ENCODE peak calls at places on chromosomes 5 and 9, in four cellular contexts. U is WTC11, P is K562, A is HepG2. B is an unnamed sample.

GRCh38 chr9:78714591-78714990 is 417.7 kb downstream of the PSAT1 start:
- DNase-seq in U (no peak), A (no peak), P (no peak), B (no peak)

GRCh38 chr5:32961066-32961429 is 249.9 kb downstream of the NPR3 start:
- DNase-seq in U (no peak), A (no peak), P (no peak), B (no peak)

GRCh38 chr9:134619456-134619982 is 22.1 kb upstream of the COL5A1 start:
- DNase-seq in P (no peak), A (no peak), U (no peak), B (no peak)

GRCh38 chr5:76690027-76690679 is 25.8 kb upstream of the F2R start:
- DNase-seq in U (no peak), A (no peak), P (no peak), B (no peak)

GRCh38 chr5:73797142-73797530 is 171.1 kb downstream of the ARHGEF28 start:
- DNase-seq in U (no peak), P (no peak), A (no peak), B (no peak)

GRCh38 chr9:118336167-118336951 is 632.2 kb downstream of the TLR4 start:
- DNase-seq in U (no peak), P (no peak), A (no peak), B (no peak)

GRCh38 chr5:31614147-31615030 is 24.5 kb upstream of the PDZD2 start:
- DNase-seq in U (no peak), P (no peak), A (no peak), B (no peak)

GRCh38 chr5:83077662-83078261 is 415 bp downstream of the XRCC4 start:
- DNase-seq in A (peak; percentile 64), U (peak; percentile 17), P (peak; percentile 32), B (peak; percentile 15)

GRCh38 chr5:121503111-121503840 is 348.4 kb upstream of the FTMT start:
- DNase-seq in U (peak; percentile 55), A (peak; percentile 13), P (no peak), B (peak; percentile 34)

GRCh38 chr5:124402144-124402581 is 344.3 kb downstream of the ZNF608 start:
- DNase-seq in P (no peak), A (no peak), U (no peak), B (no peak)
- TF ChIP-seq ELF4 in P (no peak), A (no peak), U (no peak), B (no peak)

GRCh38 chr5:150490754-150491153 is 17.2 kb upstream of the NDST1 start:
- DNase-seq in A (no peak), U (no peak), P (no peak), B (no peak)

GRCh38 chr5:150491876-150492275 is 16.1 kb upstream of the NDST1 start:
- DNase-seq in P (no peak), U (no peak), A (no peak), B (no peak)

GRCh38 chr5:150489358-150490295 is 18.3 kb upstream of the NDST1 start:
- DNase-seq in U (no peak), P (no peak), A (no peak), B (no peak)

GRCh38 chr5:150490296-150490669 is 17.6 kb upstream of the NDST1 start:
- DNase-seq in U (no peak), A (no peak), P (no peak), B (no peak)

GRCh38 chr5:150492621-150493020 is 15.3 kb upstream of the NDST1 start:
- DNase-seq in A (no peak), P (no peak), U (no peak), B (no peak)
- TF ChIP-seq ELF4 in A (no peak), P (no peak), U (no peak), B (no peak)

DNA sequence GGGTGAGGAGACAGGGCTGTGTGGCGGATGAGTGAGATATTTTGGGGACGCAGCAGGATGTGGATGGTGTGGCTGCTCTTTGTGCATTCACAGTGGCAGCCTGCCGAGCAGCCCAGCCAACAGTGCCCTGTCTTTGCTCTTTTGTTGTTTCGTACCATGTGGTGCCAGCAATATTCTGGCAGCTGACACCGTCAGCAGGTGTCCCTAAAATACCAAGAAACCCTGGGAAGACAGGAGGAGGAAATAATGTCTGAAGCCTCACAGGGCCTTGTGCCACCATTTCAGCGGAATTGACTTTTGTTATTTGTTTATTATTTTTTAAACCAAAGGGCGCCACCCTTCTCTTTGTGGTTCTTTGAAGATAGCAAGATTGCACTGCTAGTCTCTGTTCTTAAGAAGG is 141.4 kb downstream of the CCDC192 start:
- DNase-seq in A (no peak), U (no peak), P (no peak), B (no peak)
- TF ChIP-seq ELF4 in A (no peak), U (no peak), P (no peak), B (no peak)

DNA sequence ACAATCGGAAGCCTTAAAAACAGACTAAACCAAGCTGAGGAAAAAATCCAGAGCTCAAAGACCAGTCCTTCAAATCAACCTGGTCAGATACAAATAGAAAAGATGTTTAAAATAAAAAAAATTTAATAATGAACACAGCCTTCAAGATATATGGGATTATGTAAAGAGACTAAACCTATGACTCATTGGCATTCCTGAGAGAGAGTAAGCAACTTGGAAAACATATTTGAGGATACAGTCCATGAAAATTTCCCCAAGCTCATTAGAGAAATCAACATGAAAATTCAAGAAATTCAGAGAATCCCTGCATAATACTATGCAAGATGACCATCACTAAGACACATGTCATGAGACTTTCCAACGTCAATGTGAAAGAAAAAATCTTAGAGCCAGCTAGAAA is 513.0 kb upstream of the PTGER4 start:
- DNase-seq in P (no peak), U (no peak), A (no peak), B (no peak)
- TF ChIP-seq ELF4 in P (no peak), U (no peak), A (no peak), B (no peak)

DNA sequence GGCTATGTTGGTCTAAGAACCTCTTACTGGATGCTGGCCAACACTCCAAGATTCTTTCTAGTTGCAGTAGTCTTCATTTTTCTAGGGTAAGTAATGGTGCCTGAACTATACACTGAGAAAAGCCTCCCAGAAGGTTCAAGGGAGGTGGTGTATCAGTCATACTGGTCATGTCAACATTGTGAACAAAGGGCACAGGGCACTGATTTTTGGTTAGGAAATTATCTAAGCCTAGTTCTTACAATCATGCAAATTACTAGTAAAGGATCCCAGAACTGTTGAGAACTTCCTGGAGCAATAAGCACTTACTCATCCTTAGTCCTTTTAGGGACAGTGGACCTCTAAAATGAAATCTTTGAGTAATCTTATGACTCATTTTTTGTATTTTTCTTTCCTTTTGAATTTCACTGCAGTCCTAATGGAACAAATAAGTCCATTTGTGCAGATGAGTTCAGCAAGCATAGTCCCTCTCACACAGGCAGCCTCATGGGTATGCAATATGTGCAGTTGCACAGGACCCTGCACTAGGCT is 21.1 kb upstream of the CDC42SE2 start:
- DNase-seq in U (no peak), A (no peak), P (no peak), B (no peak)
- TF ChIP-seq ELF4 in U (no peak), A (no peak), P (no peak), B (no peak)